ENCODE peak calls at places on chromosomes 16 and 17, in six cellular contexts. A, F, P, M, Z and K are unnamed samples.
A peak's percentile ranks its signal among the peaks of the same experiment; 100 is the strongest.

GRCh38 chr17:72219824-72220473 is 99.1 kb downstream of the SOX9 start:
- DNase-seq in A (peak; percentile 2), F (no peak), P (no peak), M (no peak), Z (no peak), K (no peak)

GRCh38 chr17:19237389-19238166 is 412 bp downstream of the EPN2 start:
- DNase-seq in A (peak; percentile 52), F (peak; percentile 80), P (peak; percentile 38), M (no peak), Z (peak; percentile 50), K (peak; percentile 47)

GRCh38 chr17:18966831-18967624 is 15.1 kb downstream of the SLC5A10 start:
- DNase-seq in A (peak; percentile 68), F (no peak), P (no peak), M (no peak), Z (no peak), K (no peak)

GRCh38 chr16:67327774-67328173 is 1.2 kb downstream of the LRRC36 start:
- DNase-seq in A (no peak), F (no peak), P (no peak), M (no peak), Z (no peak), K (no peak)

GRCh38 chr17:149897-150575 is 12.7 kb downstream of the SCGB1C2 start:
- DNase-seq in A (no peak), F (peak; percentile 33), P (no peak), M (no peak), Z (no peak), K (peak; percentile 7)

GRCh38 chr17:44219126-44219635 is 294 bp downstream of the UBTF start:
- DNase-seq in A (no peak), F (peak; percentile 82), P (peak; percentile 69), M (no peak), Z (peak; percentile 68), K (no peak)

GRCh38 chr17:44759096-44759915 is 518 bp downstream of the ADAM11 start:
- DNase-seq in A (peak; percentile 48), F (no peak), P (no peak), M (no peak), Z (no peak), K (no peak)

GRCh38 chr16:72818286-72818845 is 229.6 kb downstream of the ZFHX3 start:
- DNase-seq in A (no peak), F (no peak), P (no peak), M (no peak), Z (no peak), K (no peak)

GRCh38 chr17:50129303-50129945 is 536 bp downstream of the SAMD14 start:
- DNase-seq in A (no peak), F (no peak), P (peak; percentile 26), M (no peak), Z (no peak), K (peak; percentile 82)

GRCh38 chr16:50961944-50962343 is 189.1 kb downstream of the SALL1 start:
- DNase-seq in A (no peak), F (no peak), P (no peak), M (no peak), Z (no peak), K (no peak)

GRCh38 chr17:56786989-56787482 is 46.7 kb downstream of the C17orf67 start:
- DNase-seq in A (no peak), F (no peak), P (no peak), M (no peak), Z (no peak), K (no peak)

DNA sequence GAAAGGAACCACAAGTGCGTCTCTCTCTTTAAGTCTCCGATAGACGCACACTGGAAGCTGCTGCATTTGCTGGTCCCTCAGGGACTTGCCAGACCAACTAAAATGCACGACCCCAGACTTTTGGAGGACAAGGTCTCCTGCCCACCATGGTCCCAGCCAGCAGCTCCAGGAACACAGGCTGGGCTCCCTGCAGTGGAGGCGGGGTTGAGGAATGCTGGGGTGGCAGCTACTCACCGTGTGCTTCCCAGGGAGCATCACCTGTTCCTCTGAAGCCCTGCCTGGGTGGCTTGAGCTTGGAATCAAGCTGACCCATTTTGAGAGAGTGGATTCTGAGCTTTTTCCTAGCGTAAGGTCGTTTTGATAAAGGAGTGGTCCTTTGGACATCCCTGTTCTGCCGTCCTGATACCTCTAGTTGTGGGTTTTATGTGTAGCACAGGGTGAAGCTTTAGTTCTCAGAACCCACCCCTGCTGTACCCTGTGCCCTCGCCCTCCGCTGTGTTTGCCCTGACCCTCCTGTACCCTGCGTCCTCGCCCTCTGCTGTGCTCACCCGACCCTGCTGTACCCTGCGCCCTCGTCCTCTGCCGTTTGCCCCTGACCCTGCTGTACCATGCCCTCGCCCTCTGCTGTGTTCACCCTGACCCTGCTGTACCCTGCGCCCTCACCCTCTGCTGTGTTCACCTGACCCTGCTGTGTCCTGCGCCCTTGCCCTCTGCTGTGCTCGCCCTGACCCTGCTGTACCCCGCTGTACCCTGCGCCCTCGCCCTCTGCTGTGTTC is 11.0 kb downstream of the ZNF276 start:
- DNase-seq in A (no peak), F (no peak), P (no peak), M (no peak), Z (no peak), K (no peak)
- H3K4me1 ChIP-seq in A (peaks cover 3% of the 10 kb centered on the region), F (no peaks in the 10 kb centered on the region), P (no peaks in the 10 kb centered on the region), M (no peaks in the 10 kb centered on the region), Z (no peaks in the 10 kb centered on the region), K (no peaks in the 10 kb centered on the region)

DNA sequence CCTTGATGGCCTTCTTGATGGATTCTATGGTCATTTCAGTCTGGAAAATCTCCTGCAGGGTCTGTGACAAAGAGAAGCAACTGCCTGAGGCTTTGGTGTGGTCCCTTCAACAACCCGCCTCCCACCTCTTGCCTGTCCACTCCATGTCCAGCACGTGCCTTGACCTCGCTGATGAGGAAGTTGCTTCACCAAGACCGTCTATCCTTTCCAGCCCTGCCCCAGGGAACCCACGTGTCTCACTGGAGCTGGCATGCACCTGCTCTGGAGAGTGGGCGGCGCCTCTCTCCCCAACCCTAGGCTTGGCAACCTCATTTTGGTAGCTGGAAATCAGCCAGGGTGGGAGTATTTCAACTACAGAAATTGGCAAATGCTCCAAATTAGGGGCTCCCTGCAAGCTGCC is 32.6 kb downstream of the TEKT3 start:
- DNase-seq in A (no peak), F (no peak), P (no peak), M (no peak), Z (no peak), K (no peak)
- H3K27me3 ChIP-seq in A (no peaks in the 10 kb centered on the region), F (no peaks in the 10 kb centered on the region), P (no peaks in the 10 kb centered on the region), M (no peaks in the 10 kb centered on the region), Z (no peaks in the 10 kb centered on the region), K (no peaks in the 10 kb centered on the region)

GRCh38 chr17:58541249-58541648 is 26.8 kb upstream of the MTMR4 start:
- DNase-seq in A (no peak), F (no peak), P (no peak), M (no peak), Z (no peak), K (no peak)
- TF ChIP-seq CTCF in A (peak; percentile 48), F (no peak), P (no peak), M (no peak), Z (peak; percentile 16), K (peak; percentile 48)

GRCh38 chr16:85911531-85911930 is 12.6 kb downstream of the IRF8 start:
- DNase-seq in A (no peak), F (no peak), P (no peak), M (no peak), Z (no peak), K (no peak)

GRCh38 chr16:85910073-85910853 is 11.3 kb downstream of the IRF8 start:
- DNase-seq in A (no peak), F (no peak), P (no peak), M (no peak), Z (no peak), K (no peak)

GRCh38 chr16:85910854-85911247 is 11.9 kb downstream of the IRF8 start:
- DNase-seq in A (no peak), F (no peak), P (no peak), M (no peak), Z (no peak), K (no peak)

GRCh38 chr16:85908444-85908843 is 9.5 kb downstream of the IRF8 start:
- DNase-seq in A (no peak), F (peak; percentile 34), P (no peak), M (no peak), Z (no peak), K (no peak)

DNA sequence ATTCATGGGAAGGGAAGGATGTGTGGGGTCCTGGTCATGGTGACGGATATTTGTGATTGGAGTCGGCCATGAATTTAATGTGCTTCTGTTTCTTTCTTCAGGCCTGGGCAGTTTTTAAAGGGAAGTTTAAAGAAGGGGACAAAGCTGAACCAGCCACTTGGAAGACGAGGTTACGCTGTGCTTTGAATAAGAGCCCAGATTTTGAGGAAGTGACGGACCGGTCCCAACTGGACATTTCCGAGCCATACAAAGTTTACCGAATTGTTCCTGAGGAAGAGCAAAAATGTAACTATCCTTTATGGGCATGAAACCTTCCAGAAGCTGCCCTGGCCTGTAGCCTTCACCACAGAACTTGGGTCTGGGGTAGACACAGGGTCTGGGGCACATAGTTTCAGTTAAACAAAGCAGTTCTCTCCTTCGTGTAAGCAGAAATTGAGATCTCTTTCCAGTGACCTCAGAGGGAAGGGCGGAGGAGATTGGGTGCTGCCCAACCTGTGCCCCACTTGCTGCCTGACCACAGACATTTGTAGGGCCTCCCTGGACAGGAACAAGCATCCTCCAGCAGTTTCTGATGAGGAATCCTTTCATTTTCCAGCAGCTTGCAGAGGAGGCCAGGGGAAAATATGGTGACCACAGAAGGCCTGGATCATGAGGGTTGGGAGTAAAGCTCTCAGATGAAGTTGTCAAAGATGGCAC is 10.1 kb downstream of the IRF8 start:
- DNase-seq in A (no peak), F (peak; percentile 57), P (no peak), M (no peak), Z (no peak), K (no peak)
- H3K4me1 ChIP-seq in A (no peaks in the 10 kb centered on the region), F (peaks cover 15% of the 10 kb centered on the region), P (no peaks in the 10 kb centered on the region), M (no peaks in the 10 kb centered on the region), Z (no peaks in the 10 kb centered on the region), K (no peaks in the 10 kb centered on the region)

GRCh38 chr16:49273771-49274170 is 7.9 kb downstream of the CBLN1 start:
- DNase-seq in A (no peak), F (no peak), P (no peak), M (no peak), Z (no peak), K (no peak)

GRCh38 chr16:49271363-49271762 is 10.3 kb downstream of the CBLN1 start:
- DNase-seq in A (no peak), F (no peak), P (no peak), M (no peak), Z (no peak), K (no peak)

GRCh38 chr16:49269231-49269630 is 12.4 kb downstream of the CBLN1 start:
- DNase-seq in A (no peak), F (no peak), P (no peak), M (no peak), Z (no peak), K (no peak)

DNA sequence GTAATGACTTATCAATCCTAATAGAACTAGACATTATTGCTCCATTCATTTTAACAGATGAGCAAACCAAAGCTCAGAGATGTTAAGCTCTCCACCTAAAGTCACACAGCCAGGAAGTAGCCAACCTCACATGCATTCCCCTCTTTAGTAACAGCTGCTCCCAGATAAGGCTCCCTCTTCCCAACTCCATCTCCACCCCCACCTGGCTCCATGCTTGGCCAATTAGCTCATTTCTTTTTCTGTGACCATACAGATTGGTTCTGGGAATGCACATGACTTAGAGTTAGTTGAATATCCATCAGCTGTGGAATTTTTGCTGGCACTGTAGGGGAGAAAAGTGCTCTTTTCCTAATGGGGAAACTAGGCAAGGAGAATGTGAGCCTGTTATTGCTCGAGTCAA is 13.0 kb downstream of the CBLN1 start:
- DNase-seq in A (no peak), F (no peak), P (no peak), M (no peak), Z (no peak), K (no peak)
- H3K27me3 ChIP-seq in A (peaks cover 61% of the 10 kb centered on the region), F (peaks cover 2% of the 10 kb centered on the region), P (no peaks in the 10 kb centered on the region), M (no peaks in the 10 kb centered on the region), Z (peaks cover 30% of the 10 kb centered on the region), K (no peaks in the 10 kb centered on the region)

GRCh38 chr16:87235810-87236515 is 81.2 kb downstream of the C16orf95 start:
- DNase-seq in A (no peak), F (no peak), P (no peak), M (no peak), Z (no peak), K (no peak)
- TF ChIP-seq CTCF in A (no peak), F (no peak), P (no peak), M (no peak), Z (no peak), K (no peak)